ENCODE peak calls at places on chromosomes 2 and 18, in six cellular contexts. M is transverse colon; F is adipocyte; J is K562; Q is CD4-positive, alpha-beta T cell; S is tibial nerve. O is an unnamed sample.

GRCh38 chr2:160664603-160665145 is 171.1 kb upstream of the RBMS1 start:
- DNase-seq in Q (no peak), S (no peak), M (no peak), F (no peak), J (no peak), O (no peak)

GRCh38 chr2:75079575-75079974 is 119.7 kb downstream of the TACR1 start:
- DNase-seq in M (no peak), Q (no peak), F (no peak), S (no peak), J (no peak), O (no peak)

GRCh38 chr2:9769171-9770005 is 73.9 kb upstream of the TAF1B start:
- DNase-seq in Q (no peak), J (peak; percentile 89), S (peak; percentile 10), F (no peak), M (no peak), O (no peak)

GRCh38 chr2:206915136-206915535 is 24.2 kb upstream of the CPO start:
- DNase-seq in S (no peak), Q (no peak), J (no peak), M (no peak), F (peak; percentile 74), O (no peak)

GRCh38 chr18:66729459-66730239 is 125.8 kb upstream of the CDH19 start:
- DNase-seq in F (no peak), Q (no peak), S (no peak), M (no peak), J (no peak), O (no peak)

GRCh38 chr18:63970803-63971191 is 916 bp downstream of the SERPINB8 start:
- DNase-seq in S (peak; percentile 23), Q (no peak), F (peak; percentile 71), M (peak; percentile 70), J (no peak), O (no peak)

GRCh38 chr2:79375817-79376216 is 137.0 kb upstream of the CTNNA2 start:
- DNase-seq in Q (no peak), M (no peak), J (no peak), F (no peak), S (no peak), O (no peak)

GRCh38 chr2:7725850-7726242 is 808.6 kb downstream of the RNF144A start:
- DNase-seq in M (no peak), F (no peak), Q (no peak), S (no peak), J (no peak), O (no peak)

GRCh38 chr2:21052044-21052443 is 8.2 kb upstream of the APOB start:
- DNase-seq in S (no peak), J (no peak), F (no peak), Q (no peak), M (no peak), O (no peak)

GRCh38 chr18:48475635-48476549 is 62.9 kb upstream of the CTIF start:
- DNase-seq in M (peak; percentile 35), J (peak; percentile 48), S (no peak), F (peak; percentile 91), Q (no peak), O (no peak)

GRCh38 chr2:140205093-140205492 is 1424.9 kb upstream of the NXPH2 start:
- DNase-seq in F (no peak), M (no peak), Q (no peak), J (no peak), S (no peak), O (no peak)

GRCh38 chr2:132691556-132691955 is 21.6 kb upstream of the LYPD1 start:
- DNase-seq in F (no peak), S (no peak), M (no peak), Q (no peak), J (no peak), O (no peak)

GRCh38 chr2:234257859-234258561 is 207.5 kb downstream of the SPP2 start:
- DNase-seq in J (no peak), Q (no peak), M (peak; percentile 66), F (peak; percentile 84), S (no peak), O (no peak)

GRCh38 chr2:144671695-144672094 is 151.8 kb upstream of the ZEB2 start:
- DNase-seq in J (no peak), S (no peak), Q (no peak), F (no peak), M (no peak), O (no peak)

GRCh38 chr2:205754924-205755321 is 72.6 kb downstream of the NRP2 start:
- DNase-seq in F (peak; percentile 48), M (peak; percentile 39), Q (no peak), J (peak; percentile 19), S (no peak), O (no peak)

DNA sequence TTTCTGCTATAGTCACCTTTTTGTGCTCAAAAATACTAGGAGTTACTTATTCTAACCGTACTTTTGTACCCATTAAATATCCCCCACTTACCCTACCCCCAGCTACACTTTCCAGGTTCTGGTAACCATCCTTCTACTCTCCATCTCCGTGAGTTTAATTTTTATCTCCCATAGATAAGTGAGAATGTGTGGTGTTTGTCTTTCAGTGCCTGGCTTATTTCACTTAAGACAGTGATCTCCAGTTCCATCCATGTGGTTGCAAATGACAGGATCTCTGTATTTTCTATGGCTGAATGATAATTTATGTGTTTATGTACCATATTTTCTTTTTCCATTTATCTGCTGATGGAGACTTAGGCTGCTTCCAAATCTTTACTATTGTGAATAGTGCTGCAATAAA is 323.3 kb downstream of the ZNF804A start:
- DNase-seq in F (no peak), J (no peak), Q (no peak), M (no peak), S (no peak), O (no peak)
- H3K9me3 ChIP-seq in F (peaks cover 15% of the 10 kb centered on the region), J (no peaks in the 10 kb centered on the region), Q (peaks cover 3% of the 10 kb centered on the region), M (peaks cover 5% of the 10 kb centered on the region), S (no peaks in the 10 kb centered on the region), O (peaks cover 12% of the 10 kb centered on the region)

GRCh38 chr18:56165601-56166355 is 472.6 kb downstream of the TXNL1 start:
- DNase-seq in M (no peak), Q (no peak), J (no peak), F (no peak), S (no peak), O (no peak)

GRCh38 chr18:56166914-56167313 is 471.5 kb downstream of the TXNL1 start:
- DNase-seq in F (no peak), J (no peak), M (no peak), Q (no peak), S (no peak), O (no peak)

GRCh38 chr18:56171854-56172253 is 466.5 kb downstream of the TXNL1 start:
- DNase-seq in M (no peak), F (no peak), J (no peak), S (no peak), Q (no peak), O (no peak)

GRCh38 chr18:56172527-56172926 is 465.9 kb downstream of the TXNL1 start:
- DNase-seq in S (no peak), J (no peak), Q (no peak), F (no peak), M (no peak), O (no peak)

DNA sequence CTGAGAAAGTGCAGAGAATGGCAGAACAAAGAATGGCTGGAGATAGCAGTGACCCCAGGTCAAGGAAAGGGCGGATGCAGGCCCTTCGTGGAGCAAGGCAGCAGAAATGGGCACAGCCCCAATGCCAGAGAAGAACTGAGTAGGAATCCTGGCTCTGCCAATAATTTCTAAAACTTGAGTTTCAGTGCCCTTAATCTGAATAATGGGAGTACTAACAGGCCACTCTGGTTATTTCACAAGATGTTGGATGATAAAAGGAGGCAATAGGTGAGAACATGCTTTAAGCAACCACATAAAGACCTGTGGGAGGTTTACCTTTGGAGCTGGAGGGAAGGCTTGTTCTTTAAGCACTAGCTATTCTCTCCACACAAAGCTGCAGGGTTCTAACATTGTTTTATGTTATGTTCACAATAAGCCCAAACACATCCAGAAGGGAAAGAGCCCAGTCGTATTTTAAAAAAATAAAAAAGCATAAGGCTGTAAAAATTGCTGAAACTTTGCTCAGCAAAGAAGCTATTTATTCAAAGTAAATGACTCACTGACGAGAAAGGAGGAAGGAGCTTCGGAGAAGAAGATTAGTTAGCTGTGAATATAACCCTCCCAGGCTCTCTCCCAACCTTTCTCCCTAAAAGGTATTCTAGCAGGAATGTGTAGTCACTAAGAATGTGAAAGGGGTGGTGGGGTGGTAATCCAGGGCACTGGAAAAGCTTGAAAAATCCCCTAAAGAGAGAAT is 470.2 kb downstream of the TXNL1 start:
- DNase-seq in F (peak; percentile 61), Q (no peak), M (no peak), S (no peak), J (no peak), O (no peak)
- H3K9me3 ChIP-seq in F (no peaks in the 10 kb centered on the region), Q (no peaks in the 10 kb centered on the region), M (no peaks in the 10 kb centered on the region), S (no peaks in the 10 kb centered on the region), J (no peaks in the 10 kb centered on the region), O (no peaks in the 10 kb centered on the region)

GRCh38 chr2:16202643-16203020 is 262.3 kb downstream of the MYCN start:
- DNase-seq in F (no peak), M (no peak), Q (no peak), J (no peak), S (no peak), O (no peak)
- H3K9me3 ChIP-seq in F (no peaks in the 10 kb centered on the region), M (no peaks in the 10 kb centered on the region), Q (no peaks in the 10 kb centered on the region), J (no peaks in the 10 kb centered on the region), S (no peaks in the 10 kb centered on the region), O (no peaks in the 10 kb centered on the region)

GRCh38 chr2:31332521-31332920 is 82.0 kb downstream of the XDH start:
- DNase-seq in Q (no peak), M (no peak), F (no peak), S (no peak), J (no peak), O (no peak)
- H3K9me3 ChIP-seq in Q (no peaks in the 10 kb centered on the region), M (no peaks in the 10 kb centered on the region), F (no peaks in the 10 kb centered on the region), S (no peaks in the 10 kb centered on the region), J (no peaks in the 10 kb centered on the region), O (no peaks in the 10 kb centered on the region)

GRCh38 chr18:78766651-78767533 is 212.7 kb upstream of the SALL3 start:
- DNase-seq in S (no peak), Q (no peak), F (no peak), M (no peak), J (no peak), O (no peak)

GRCh38 chr18:78767648-78768071 is 212.0 kb upstream of the SALL3 start:
- DNase-seq in S (no peak), F (no peak), J (no peak), Q (no peak), M (no peak), O (no peak)

GRCh38 chr18:78765142-78765541 is 214.5 kb upstream of the SALL3 start:
- DNase-seq in J (no peak), Q (no peak), F (no peak), M (no peak), S (no peak), O (no peak)

GRCh38 chr18:78764544-78764943 is 215.1 kb upstream of the SALL3 start:
- DNase-seq in J (no peak), Q (no peak), F (no peak), S (no peak), M (no peak), O (no peak)

GRCh38 chr18:78765637-78766281 is 213.9 kb upstream of the SALL3 start:
- DNase-seq in Q (no peak), F (no peak), J (no peak), M (no peak), S (no peak), O (no peak)
- H3K9me3 ChIP-seq in Q (no peaks in the 10 kb centered on the region), F (peaks cover 9% of the 10 kb centered on the region), J (no peaks in the 10 kb centered on the region), M (no peaks in the 10 kb centered on the region), S (no peaks in the 10 kb centered on the region), O (no peaks in the 10 kb centered on the region)

GRCh38 chr2:4368907-4369306 is 665.5 kb downstream of the DCDC2C start:
- DNase-seq in Q (no peak), F (no peak), M (no peak), S (no peak), J (no peak), O (no peak)
- H3K9me3 ChIP-seq in Q (peaks cover 5% of the 10 kb centered on the region), F (peaks cover 20% of the 10 kb centered on the region), M (peaks cover 13% of the 10 kb centered on the region), S (peaks cover 7% of the 10 kb centered on the region), J (peaks cover 2% of the 10 kb centered on the region), O (no peaks in the 10 kb centered on the region)